ENCODE peak calls at places on chromosomes 16 and 17, in seven cellular contexts. One of them, this sample, is unnamed.

GRCh38 chr17:81440511-81441244 is 45.4 kb downstream of the BAHCC1 start:
- DNase-seq in ovary: no peak
- DNase-seq in astrocyte of the spinal cord: no peak
- DNase-seq in skeletal muscle cell: no peak
- DNase-seq in uterus: no peak
- DNase-seq in AG10803: no peak
- DNase-seq in endothelial cell of umbilical vein: peak; percentile 19
- DNase-seq in this sample: peak; percentile 46

GRCh38 chr16:72856797-72857196 is 191.1 kb downstream of the ZFHX3 start:
- DNase-seq in ovary: no peak
- DNase-seq in astrocyte of the spinal cord: no peak
- DNase-seq in AG10803: no peak
- DNase-seq in skeletal muscle cell: no peak
- DNase-seq in uterus: no peak
- DNase-seq in endothelial cell of umbilical vein: no peak
- DNase-seq in this sample: no peak

GRCh38 chr17:76370261-76370993 is 14.0 kb upstream of the SPHK1 start:
- DNase-seq in skeletal muscle cell: peak; percentile 86
- DNase-seq in ovary: peak; percentile 25
- DNase-seq in endothelial cell of umbilical vein: peak; percentile 92
- DNase-seq in astrocyte of the spinal cord: peak; percentile 95
- DNase-seq in uterus: peak; percentile 85
- DNase-seq in AG10803: peak; percentile 99
- DNase-seq in this sample: peak; percentile 95

GRCh38 chr16:23952128-23953041 is 116.6 kb downstream of the PRKCB start:
- DNase-seq in endothelial cell of umbilical vein: no peak
- DNase-seq in uterus: no peak
- DNase-seq in AG10803: no peak
- DNase-seq in ovary: no peak
- DNase-seq in astrocyte of the spinal cord: peak; percentile 0
- DNase-seq in skeletal muscle cell: no peak
- DNase-seq in this sample: no peak

GRCh38 chr17:41848788-41849187 is 11.2 kb downstream of the KLHL10 start:
- DNase-seq in AG10803: no peak
- DNase-seq in ovary: no peak
- DNase-seq in astrocyte of the spinal cord: peak; percentile 19
- DNase-seq in skeletal muscle cell: no peak
- DNase-seq in endothelial cell of umbilical vein: no peak
- DNase-seq in uterus: no peak
- DNase-seq in this sample: no peak

GRCh38 chr16:4572715-4573114 is 16.6 kb downstream of the C16orf96 start:
- DNase-seq in AG10803: no peak
- DNase-seq in ovary: no peak
- DNase-seq in endothelial cell of umbilical vein: no peak
- DNase-seq in skeletal muscle cell: no peak
- DNase-seq in astrocyte of the spinal cord: no peak
- DNase-seq in uterus: peak; percentile 39
- DNase-seq in this sample: no peak

GRCh38 chr16:89325861-89326471 is 108.5 kb downstream of the ZNF778 start:
- DNase-seq in ovary: peak; percentile 62
- DNase-seq in uterus: peak; percentile 44
- DNase-seq in skeletal muscle cell: peak; percentile 59
- DNase-seq in endothelial cell of umbilical vein: peak; percentile 93
- DNase-seq in astrocyte of the spinal cord: peak; percentile 78
- DNase-seq in AG10803: peak; percentile 81
- DNase-seq in this sample: peak; percentile 60

GRCh38 chr16:73033271-73033998 is 14.5 kb downstream of the ZFHX3 start:
- DNase-seq in skeletal muscle cell: no peak
- DNase-seq in AG10803: no peak
- DNase-seq in astrocyte of the spinal cord: no peak
- DNase-seq in ovary: no peak
- DNase-seq in endothelial cell of umbilical vein: no peak
- DNase-seq in uterus: no peak
- DNase-seq in this sample: no peak

GRCh38 chr16:86994651-86995171 is 322.5 kb downstream of the C16orf95 start:
- DNase-seq in endothelial cell of umbilical vein: peak; percentile 57
- DNase-seq in ovary: no peak
- DNase-seq in uterus: no peak
- DNase-seq in AG10803: peak; percentile 82
- DNase-seq in astrocyte of the spinal cord: peak; percentile 97
- DNase-seq in skeletal muscle cell: peak; percentile 89
- DNase-seq in this sample: peak; percentile 77

GRCh38 chr17:16924701-16925440 is 47.0 kb downstream of the TNFRSF13B start:
- DNase-seq in AG10803: no peak
- DNase-seq in uterus: no peak
- DNase-seq in endothelial cell of umbilical vein: no peak
- DNase-seq in ovary: no peak
- DNase-seq in astrocyte of the spinal cord: no peak
- DNase-seq in skeletal muscle cell: no peak
- DNase-seq in this sample: no peak

GRCh38 chr16:82867425-82867824 is 240.7 kb downstream of the CDH13 start:
- DNase-seq in endothelial cell of umbilical vein: peak; percentile 30
- DNase-seq in ovary: no peak
- DNase-seq in AG10803: peak; percentile 52
- DNase-seq in skeletal muscle cell: no peak
- DNase-seq in astrocyte of the spinal cord: no peak
- DNase-seq in uterus: no peak
- DNase-seq in this sample: no peak

GRCh38 chr17:37124825-37125181 is 176.0 kb downstream of the AATF start:
- DNase-seq in ovary: no peak
- DNase-seq in uterus: no peak
- DNase-seq in skeletal muscle cell: no peak
- DNase-seq in astrocyte of the spinal cord: no peak
- DNase-seq in AG10803: no peak
- DNase-seq in endothelial cell of umbilical vein: no peak
- DNase-seq in this sample: no peak

GRCh38 chr16:81442220-81442908 is 2.2 kb upstream of the CMIP start:
- DNase-seq in AG10803: no peak
- DNase-seq in ovary: no peak
- DNase-seq in astrocyte of the spinal cord: no peak
- DNase-seq in skeletal muscle cell: no peak
- DNase-seq in uterus: no peak
- DNase-seq in endothelial cell of umbilical vein: no peak
- DNase-seq in this sample: no peak

GRCh38 chr16:23348579-23349469 is 46.7 kb downstream of the SCNN1B start:
- DNase-seq in ovary: no peak
- DNase-seq in endothelial cell of umbilical vein: no peak
- DNase-seq in skeletal muscle cell: no peak
- DNase-seq in uterus: no peak
- DNase-seq in AG10803: no peak
- DNase-seq in astrocyte of the spinal cord: no peak
- DNase-seq in this sample: no peak

GRCh38 chr16:25692734-25693508 is 1.2 kb downstream of the HS3ST4 start:
- DNase-seq in AG10803: no peak
- DNase-seq in ovary: no peak
- DNase-seq in endothelial cell of umbilical vein: no peak
- DNase-seq in astrocyte of the spinal cord: no peak
- DNase-seq in skeletal muscle cell: no peak
- DNase-seq in uterus: no peak
- DNase-seq in this sample: no peak

GRCh38 chr17:10993126-10993525 is 155.2 kb upstream of the PIRT start:
- DNase-seq in astrocyte of the spinal cord: no peak
- DNase-seq in skeletal muscle cell: no peak
- DNase-seq in endothelial cell of umbilical vein: no peak
- DNase-seq in ovary: no peak
- DNase-seq in AG10803: no peak
- DNase-seq in uterus: no peak
- DNase-seq in this sample: no peak

GRCh38 chr17:31803494-31804213 is 55.4 kb downstream of the COPRS start:
- DNase-seq in AG10803: no peak
- DNase-seq in ovary: no peak
- DNase-seq in uterus: no peak
- DNase-seq in astrocyte of the spinal cord: no peak
- DNase-seq in endothelial cell of umbilical vein: no peak
- DNase-seq in skeletal muscle cell: no peak
- DNase-seq in this sample: no peak

GRCh38 chr16:84009282-84009681 is 33.3 kb downstream of the SLC38A8 start:
- DNase-seq in AG10803: no peak
- DNase-seq in uterus: no peak
- DNase-seq in skeletal muscle cell: no peak
- DNase-seq in ovary: no peak
- DNase-seq in endothelial cell of umbilical vein: no peak
- DNase-seq in astrocyte of the spinal cord: no peak
- DNase-seq in this sample: no peak

GRCh38 chr17:18994626-18995025 is 9.9 kb downstream of the FAM83G start:
- DNase-seq in endothelial cell of umbilical vein: no peak
- DNase-seq in skeletal muscle cell: no peak
- DNase-seq in uterus: no peak
- DNase-seq in astrocyte of the spinal cord: no peak
- DNase-seq in ovary: no peak
- DNase-seq in AG10803: no peak
- DNase-seq in this sample: no peak

GRCh38 chr17:67742025-67742424 is 24.3 kb downstream of the NOL11 start:
- DNase-seq in ovary: no peak
- DNase-seq in endothelial cell of umbilical vein: no peak
- DNase-seq in AG10803: no peak
- DNase-seq in uterus: no peak
- DNase-seq in skeletal muscle cell: no peak
- DNase-seq in astrocyte of the spinal cord: no peak
- DNase-seq in this sample: no peak

GRCh38 chr16:82882982-82883863 is 256.5 kb downstream of the CDH13 start:
- DNase-seq in endothelial cell of umbilical vein: no peak
- DNase-seq in AG10803: no peak
- DNase-seq in uterus: no peak
- DNase-seq in astrocyte of the spinal cord: no peak
- DNase-seq in ovary: no peak
- DNase-seq in skeletal muscle cell: no peak
- DNase-seq in this sample: no peak

GRCh38 chr17:80516533-80516932 is 28.1 kb upstream of the RPTOR start:
- DNase-seq in astrocyte of the spinal cord: no peak
- DNase-seq in endothelial cell of umbilical vein: no peak
- DNase-seq in ovary: no peak
- DNase-seq in skeletal muscle cell: no peak
- DNase-seq in uterus: no peak
- DNase-seq in AG10803: no peak
- DNase-seq in this sample: no peak

GRCh38 chr17:1029196-1029911 is 32.4 kb downstream of the TIMM22 start:
- DNase-seq in astrocyte of the spinal cord: peak; percentile 48
- DNase-seq in ovary: peak; percentile 50
- DNase-seq in skeletal muscle cell: no peak
- DNase-seq in endothelial cell of umbilical vein: no peak
- DNase-seq in uterus: peak; percentile 59
- DNase-seq in AG10803: peak; percentile 62
- DNase-seq in this sample: no peak

GRCh38 chr17:1031711-1032110 is 34.8 kb downstream of the TIMM22 start:
- DNase-seq in endothelial cell of umbilical vein: no peak
- DNase-seq in uterus: peak; percentile 78
- DNase-seq in astrocyte of the spinal cord: peak; percentile 36
- DNase-seq in ovary: peak; percentile 79
- DNase-seq in AG10803: peak; percentile 26
- DNase-seq in skeletal muscle cell: no peak
- DNase-seq in this sample: no peak

GRCh38 chr17:1029912-1030656 is 33.2 kb downstream of the TIMM22 start:
- DNase-seq in endothelial cell of umbilical vein: no peak
- DNase-seq in skeletal muscle cell: no peak
- DNase-seq in astrocyte of the spinal cord: no peak
- DNase-seq in AG10803: no peak
- DNase-seq in uterus: no peak
- DNase-seq in ovary: no peak
- DNase-seq in this sample: no peak

GRCh38 chr17:1032391-1032790 is 35.5 kb downstream of the TIMM22 start:
- DNase-seq in skeletal muscle cell: no peak
- DNase-seq in AG10803: no peak
- DNase-seq in uterus: no peak
- DNase-seq in astrocyte of the spinal cord: no peak
- DNase-seq in ovary: no peak
- DNase-seq in endothelial cell of umbilical vein: no peak
- DNase-seq in this sample: no peak

GRCh38 chr17:1030684-1031557 is 34.0 kb downstream of the TIMM22 start:
- DNase-seq in skeletal muscle cell: no peak
- DNase-seq in astrocyte of the spinal cord: no peak
- DNase-seq in uterus: peak; percentile 54
- DNase-seq in AG10803: peak; percentile 40
- DNase-seq in ovary: no peak
- DNase-seq in endothelial cell of umbilical vein: no peak
- DNase-seq in this sample: peak; percentile 74
- H3K4me3 ChIP-seq in skeletal muscle cell: peak overlapping the region; percentile 10
- H3K4me3 ChIP-seq in astrocyte of the spinal cord: no peak overlapping the region
- H3K4me3 ChIP-seq in uterus: peak overlapping the region; percentile 19
- H3K4me3 ChIP-seq in AG10803: no peak overlapping the region
- H3K4me3 ChIP-seq in ovary: peak overlapping the region; percentile 27
- H3K4me3 ChIP-seq in endothelial cell of umbilical vein: no peak overlapping the region
- H3K4me3 ChIP-seq in this sample: no peak overlapping the region

GRCh38 chr17:42855048-42855596 is 4.1 kb downstream of the AOC3 start:
- DNase-seq in uterus: no peak
- DNase-seq in ovary: no peak
- DNase-seq in endothelial cell of umbilical vein: no peak
- DNase-seq in astrocyte of the spinal cord: no peak
- DNase-seq in AG10803: no peak
- DNase-seq in skeletal muscle cell: no peak
- DNase-seq in this sample: no peak
- H3K4me3 ChIP-seq in uterus: no peak overlapping the region
- H3K4me3 ChIP-seq in ovary: no peak overlapping the region
- H3K4me3 ChIP-seq in endothelial cell of umbilical vein: no peak overlapping the region
- H3K4me3 ChIP-seq in astrocyte of the spinal cord: no peak overlapping the region
- H3K4me3 ChIP-seq in AG10803: no peak overlapping the region
- H3K4me3 ChIP-seq in skeletal muscle cell: no peak overlapping the region
- H3K4me3 ChIP-seq in this sample: no peak overlapping the region

GRCh38 chr17:50546701-50547034 is 306 bp upstream of the SPATA20 start:
- DNase-seq in ovary: no peak
- DNase-seq in AG10803: no peak
- DNase-seq in endothelial cell of umbilical vein: no peak
- DNase-seq in astrocyte of the spinal cord: no peak
- DNase-seq in skeletal muscle cell: no peak
- DNase-seq in uterus: no peak
- DNase-seq in this sample: no peak
- H3K4me3 ChIP-seq in ovary: no peak overlapping the region
- H3K4me3 ChIP-seq in AG10803: peak overlapping the region; percentile 22
- H3K4me3 ChIP-seq in endothelial cell of umbilical vein: no peak overlapping the region
- H3K4me3 ChIP-seq in astrocyte of the spinal cord: no peak overlapping the region
- H3K4me3 ChIP-seq in skeletal muscle cell: peak overlapping the region; percentile 52
- H3K4me3 ChIP-seq in uterus: no peak overlapping the region
- H3K4me3 ChIP-seq in this sample: peak overlapping the region; percentile 65

GRCh38 chr17:57889252-57889651 is 39.4 kb upstream of the MRPS23 start:
- DNase-seq in uterus: no peak
- DNase-seq in AG10803: no peak
- DNase-seq in skeletal muscle cell: no peak
- DNase-seq in astrocyte of the spinal cord: no peak
- DNase-seq in ovary: no peak
- DNase-seq in endothelial cell of umbilical vein: no peak
- DNase-seq in this sample: no peak
- H3K4me3 ChIP-seq in uterus: no peak overlapping the region
- H3K4me3 ChIP-seq in AG10803: no peak overlapping the region
- H3K4me3 ChIP-seq in skeletal muscle cell: no peak overlapping the region
- H3K4me3 ChIP-seq in astrocyte of the spinal cord: no peak overlapping the region
- H3K4me3 ChIP-seq in ovary: no peak overlapping the region
- H3K4me3 ChIP-seq in endothelial cell of umbilical vein: no peak overlapping the region
- H3K4me3 ChIP-seq in this sample: no peak overlapping the region

This sample was measured in MG63.